ENCODE peak calls at places on chromosome 21, in four cellular contexts. C is thoracic aorta, O is pancreas, K is dorsolateral prefrontal cortex. N is an unnamed sample.

GRCh38 chr21:29448766-29449165 is 150.0 kb downstream of the BACH1 start:
- DNase-seq in C (no peak), O (no peak), K (no peak), N (no peak)

GRCh38 chr21:16002872-16003466 is 273.2 kb downstream of the USP25 start:
- DNase-seq in C (no peak), O (no peak), K (no peak), N (no peak)

GRCh38 chr21:16377120-16377658 is 647.4 kb downstream of the USP25 start:
- DNase-seq in C (no peak), O (no peak), K (no peak), N (no peak)

GRCh38 chr21:33383056-33383888 is 19.9 kb upstream of the IFNGR2 start:
- DNase-seq in C (no peak), O (peak), K (no peak), N (no peak)

GRCh38 chr21:31479714-31480113 is 135.7 kb upstream of the TIAM1 start:
- DNase-seq in C (no peak), O (no peak), K (peak), N (no peak)

GRCh38 chr21:37074546-37074945 is 1.5 kb downstream of the TTC3 start:
- DNase-seq in C (no peak), O (no peak), K (no peak), N (no peak)

GRCh38 chr21:33286600-33287456 is 20.7 kb downstream of the IL10RB start:
- DNase-seq in C (no peak), O (peak), K (no peak), N (no peak)

GRCh38 chr21:26918318-26919065 is 48.4 kb downstream of the ADAMTS5 start:
- DNase-seq in C (no peak), O (no peak), K (no peak), N (no peak)

GRCh38 chr21:33993286-33994231 is 78.0 kb upstream of the ATP5PO start:
- DNase-seq in C (no peak), O (no peak), K (no peak), N (no peak)

GRCh38 chr21:36854391-36854790 is 112.1 kb downstream of the HLCS start:
- DNase-seq in C (no peak), O (no peak), K (no peak), N (peak)

GRCh38 chr21:14056771-14057191 is 154.0 kb downstream of the LIPI start:
- DNase-seq in C (no peak), O (no peak), K (no peak), N (no peak)

GRCh38 chr21:37348664-37349063 is 17.9 kb upstream of the DYRK1A start:
- DNase-seq in C (no peak), O (no peak), K (no peak), N (no peak)

GRCh38 chr21:29289317-29289716 is 9.4 kb upstream of the BACH1 start:
- DNase-seq in C (no peak), O (no peak), K (no peak), N (no peak)

GRCh38 chr21:35953570-35953969 is 106.8 kb downstream of the SETD4 start:
- DNase-seq in C (no peak), O (no peak), K (no peak), N (no peak)

GRCh38 chr21:20276954-20277353 is 721.3 kb upstream of the NCAM2 start:
- DNase-seq in C (no peak), O (no peak), K (no peak), N (no peak)

GRCh38 chr21:42570841-42571387 is 57.3 kb downstream of the SLC37A1 start:
- DNase-seq in C (no peak), O (no peak), K (peak), N (no peak)

GRCh38 chr21:21247441-21247840 is 249.2 kb downstream of the NCAM2 start:
- DNase-seq in C (no peak), O (no peak), K (no peak), N (no peak)

GRCh38 chr21:27371688-27372331 is 404.9 kb upstream of the ADAMTS5 start:
- DNase-seq in C (no peak), O (no peak), K (no peak), N (no peak)

GRCh38 chr21:34113842-34114241 is 40.5 kb downstream of the MRPS6 start:
- DNase-seq in C (no peak), O (no peak), K (no peak), N (no peak)

GRCh38 chr21:29805110-29805509 is 134.7 kb downstream of the GRIK1 start:
- DNase-seq in C (no peak), O (no peak), K (no peak), N (no peak)

GRCh38 chr21:15309721-15310120 is 244.9 kb upstream of the NRIP1 start:
- DNase-seq in C (no peak), O (no peak), K (no peak), N (no peak)

GRCh38 chr21:43881918-43882317 is 16.9 kb downstream of the AGPAT3 start:
- DNase-seq in C (no peak), O (no peak), K (no peak), N (no peak)

GRCh38 chr21:43881283-43881682 is 16.3 kb downstream of the AGPAT3 start:
- DNase-seq in C (no peak), O (no peak), K (peak), N (no peak)

GRCh38 chr21:43877936-43878575 is 13.0 kb downstream of the AGPAT3 start:
- DNase-seq in C (no peak), O (no peak), K (peak), N (no peak)

GRCh38 chr21:43880111-43880985 is 15.3 kb downstream of the AGPAT3 start:
- DNase-seq in C (no peak), O (no peak), K (peak), N (no peak)

GRCh38 chr21:43879348-43880110 is 14.5 kb downstream of the AGPAT3 start:
- DNase-seq in C (no peak), O (no peak), K (peak), N (no peak)
- H3K27ac ChIP-seq in C (no peak), O (no peak), K (no peak), N (no peak)

GRCh38 chr21:46562472-46562871 is 42.4 kb downstream of the S100B start:
- DNase-seq in C (no peak), O (no peak), K (no peak), N (no peak)
- H3K27ac ChIP-seq in C (no peak), O (no peak), K (no peak), N (no peak)

GRCh38 chr21:38496224-38496623 is 2.1 kb downstream of the ERG start:
- DNase-seq in C (no peak), O (no peak), K (no peak), N (no peak)

GRCh38 chr21:38494254-38494648 is 4.0 kb downstream of the ERG start:
- DNase-seq in C (no peak), O (no peak), K (no peak), N (no peak)

GRCh38 chr21:38495242-38495641 is 3.0 kb downstream of the ERG start:
- DNase-seq in C (no peak), O (no peak), K (no peak), N (no peak)

GRCh38 chr21:38493549-38494253 is 4.6 kb downstream of the ERG start:
- DNase-seq in C (no peak), O (no peak), K (no peak), N (no peak)

GRCh38 chr21:38494688-38495087 is 3.6 kb downstream of the ERG start:
- DNase-seq in C (no peak), O (no peak), K (no peak), N (no peak)
- H3K27ac ChIP-seq in C (peak), O (no peak), K (no peak), N (no peak)

GRCh38 chr21:41407541-41408460 is 18.2 kb upstream of the MX1 start:
- DNase-seq in C (no peak), O (no peak), K (no peak), N (no peak)

GRCh38 chr21:41402796-41403195 is 23.2 kb upstream of the MX1 start:
- DNase-seq in C (no peak), O (no peak), K (no peak), N (no peak)

GRCh38 chr21:41403331-41403730 is 22.7 kb upstream of the MX1 start:
- DNase-seq in C (no peak), O (no peak), K (no peak), N (no peak)

GRCh38 chr21:41403966-41404365 is 22.1 kb upstream of the MX1 start:
- DNase-seq in C (no peak), O (no peak), K (no peak), N (no peak)

DNA sequence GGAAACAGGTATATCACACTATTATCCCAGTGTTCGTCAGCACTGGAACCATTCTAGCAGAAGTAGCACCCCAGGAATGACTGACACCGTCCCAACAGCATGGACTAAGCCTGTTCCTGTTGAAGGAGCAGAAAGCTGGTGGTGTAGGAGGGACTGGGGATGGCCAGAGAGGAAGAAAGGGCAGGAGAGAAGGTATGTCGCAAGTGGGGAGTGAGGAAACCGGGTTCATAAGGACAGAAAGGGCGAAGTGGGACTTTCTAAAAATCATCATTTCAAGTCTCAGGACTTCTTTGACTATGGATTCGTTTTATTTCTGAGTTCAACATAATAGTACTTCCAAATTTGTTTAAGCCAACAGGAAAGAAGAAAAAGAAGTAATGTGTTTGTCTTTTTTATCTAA is 19.7 kb upstream of the MX1 start:
- DNase-seq in C (no peak), O (no peak), K (no peak), N (no peak)
- H3K27ac ChIP-seq in C (no peak), O (no peak), K (no peak), N (no peak)

GRCh38 chr21:46064870-46065214 is 33.1 kb upstream of the COL6A2 start:
- DNase-seq in C (no peak), O (no peak), K (peak), N (no peak)
- H3K27ac ChIP-seq in C (peak), O (no peak), K (peak), N (no peak)

DNA sequence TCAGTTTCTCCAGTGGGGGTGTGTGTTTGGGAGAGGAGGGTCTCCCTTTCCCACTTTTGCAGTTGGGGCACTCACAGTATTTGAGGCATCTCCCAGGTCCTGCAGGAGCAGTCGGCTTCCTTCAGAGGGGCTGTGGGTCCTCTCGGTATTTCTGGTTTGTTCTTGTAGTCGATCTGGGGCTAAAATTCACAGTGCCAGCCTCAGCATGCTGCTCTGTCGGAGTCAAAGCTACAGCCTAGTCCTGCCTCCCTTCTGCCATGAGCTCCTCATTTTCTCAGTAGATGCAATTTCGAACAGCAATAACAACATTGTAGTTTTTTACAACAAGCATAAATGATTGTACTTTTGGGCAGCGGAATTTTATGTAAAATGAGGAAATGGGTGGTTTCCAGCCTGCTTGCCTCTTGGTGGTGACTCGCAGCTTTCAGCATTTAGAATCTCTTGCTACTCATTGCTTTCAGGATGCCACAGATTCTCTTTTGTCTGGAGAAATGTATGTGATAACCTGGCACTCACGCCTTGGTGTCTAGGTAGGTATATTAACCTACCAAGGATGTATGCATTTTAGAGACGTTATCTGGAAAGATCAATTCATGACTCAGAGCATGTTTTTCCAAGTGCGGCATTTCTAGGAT is 82.4 kb upstream of the C21orf91 start:
- DNase-seq in C (no peak), O (no peak), K (no peak), N (no peak)
- H3K27ac ChIP-seq in C (no peak), O (no peak), K (no peak), N (no peak)

GRCh38 chr21:24941316-24942185 is 665.7 kb downstream of the MRPL39 start:
- DNase-seq in C (no peak), O (no peak), K (no peak), N (no peak)
- H3K27ac ChIP-seq in C (no peak), O (no peak), K (no peak), N (no peak)